ENCODE peak calls at places on chromosomes 3 and 15, in five cellular contexts. T is neural crest cell, G is cerebellum, Q is activated T-cell treated with anti-CD3 and anti-CD28 coated beads for 1 hour, H is AG09309. P is an unnamed sample.

GRCh38 chr3:158977497-158977896 is 175.6 kb downstream of the MFSD1 start:
- DNase-seq in H (no peak), Q (no peak), T (no peak), G (no peak), P (no peak)

GRCh38 chr3:53680026-53680425 is 166.2 kb downstream of the CHDH start:
- DNase-seq in H (no peak), G (no peak), T (no peak), Q (no peak), P (no peak)

GRCh38 chr3:127535901-127536817 is 54.4 kb downstream of the TPRA1 start:
- DNase-seq in G (no peak), H (no peak), Q (no peak), T (no peak), P (no peak)

GRCh38 chr15:69466733-69467132 is 14.1 kb downstream of the RPLP1 start:
- DNase-seq in Q (no peak), G (no peak), T (no peak), H (no peak), P (no peak)

GRCh38 chr15:80778964-80779657 is at the start of gene CEMIP:
- DNase-seq in T (peak; percentile 83), G (peak; percentile 90), H (peak; percentile 71), Q (peak; percentile 7), P (no peak)

GRCh38 chr3:141471160-141471559 is 15.7 kb upstream of the RASA2 start:
- DNase-seq in G (no peak), H (no peak), Q (no peak), T (no peak), P (no peak)

GRCh38 chr3:149647285-149647684 is 10.5 kb downstream of the WWTR1 start:
- DNase-seq in Q (no peak), G (no peak), T (no peak), H (no peak), P (no peak)

GRCh38 chr3:63364909-63365308 is 86.8 kb downstream of the SYNPR start:
- DNase-seq in Q (no peak), H (no peak), G (no peak), T (no peak), P (no peak)

GRCh38 chr3:87614998-87615397 is 338.6 kb upstream of the POU1F1 start:
- DNase-seq in H (no peak), Q (no peak), G (no peak), T (no peak), P (no peak)

GRCh38 chr3:123261666-123262065 is 59.9 kb downstream of the SEC22A start:
- DNase-seq in H (no peak), G (no peak), Q (no peak), T (no peak), P (no peak)

GRCh38 chr3:64224826-64225606 is at the start of gene PRICKLE2:
- DNase-seq in H (peak; percentile 78), G (peak; percentile 26), T (peak; percentile 58), Q (no peak), P (no peak)

GRCh38 chr3:46865034-46865507 is 1.8 kb upstream of the MYL3 start:
- DNase-seq in G (no peak), T (no peak), Q (no peak), H (no peak), P (no peak)

GRCh38 chr3:47054414-47054813 is 74.9 kb downstream of the NBEAL2 start:
- DNase-seq in H (no peak), Q (no peak), G (no peak), T (no peak), P (no peak)

GRCh38 chr3:127964053-127964452 is 49.0 kb downstream of the KBTBD12 start:
- DNase-seq in G (no peak), T (no peak), Q (no peak), H (no peak), P (no peak)

GRCh38 chr3:62611541-62612240 is 238.3 kb upstream of the FEZF2 start:
- DNase-seq in T (no peak), H (no peak), G (no peak), Q (no peak), P (no peak)

GRCh38 chr3:190596341-190597285 is 82.7 kb downstream of the IL1RAP start:
- DNase-seq in G (no peak), Q (no peak), H (no peak), T (no peak), P (no peak)

GRCh38 chr15:29747837-29748417 is 74.3 kb downstream of the TJP1 start:
- DNase-seq in G (peak; percentile 15), H (no peak), Q (no peak), T (no peak), P (no peak)

GRCh38 chr3:60886518-60886917 is 364.7 kb downstream of the FHIT start:
- DNase-seq in T (no peak), H (no peak), Q (no peak), G (no peak), P (no peak)

GRCh38 chr15:59725172-59725486 is 36.0 kb upstream of the BNIP2 start:
- DNase-seq in G (no peak), T (no peak), Q (no peak), H (no peak), P (no peak)

P was measured in CD4-positive, alpha-beta T cell.